ENCODE peak calls at places on chromosome 9, in nine cellular contexts. L is body of pancreas; P is stimulated activated CD4-positive, alpha-beta T cell treated with anti-CD3 and anti-CD28 coated beads, Interleukin-12 subunit alpha, Interleukin-12 subunit beta, amount 100 ng/mL, for 24 hours; T is EL; J is adrenal gland; E is NCI-H1092; O is fibroblast of mammary gland; Z is H54; R is mucosa of descending colon. X is an unnamed sample.

GRCh38 chr9:3434594-3434993 is 91.2 kb downstream of the RFX3 start:
- DNase-seq in E (no peak), Z (no peak), J (no peak), L (no peak), T (peak; percentile 16), R (no peak), O (peak; percentile 88), P (no peak), X (no peak)

GRCh38 chr9:108708448-108708847 is 147.3 kb downstream of the ACTL7B start:
- DNase-seq in P (no peak), R (no peak), E (no peak), Z (no peak), O (no peak), J (no peak), L (no peak), T (no peak), X (no peak)

GRCh38 chr9:4640027-4640426 is 22.1 kb upstream of the PLPP6 start:
- DNase-seq in Z (no peak), O (peak; percentile 35), L (no peak), R (no peak), J (peak; percentile 33), E (peak; percentile 35), P (no peak), T (peak; percentile 21), X (no peak)

GRCh38 chr9:20898885-20899554 is 132.4 kb downstream of the HACD4 start:
- DNase-seq in J (peak; percentile 5), R (no peak), O (peak; percentile 6), P (no peak), L (no peak), Z (no peak), T (peak; percentile 1), E (no peak), X (no peak)

GRCh38 chr9:85647571-85647970 is 94.2 kb downstream of the AGTPBP1 start:
- DNase-seq in P (no peak), Z (no peak), E (no peak), O (no peak), J (no peak), L (no peak), T (no peak), R (no peak), X (no peak)

GRCh38 chr9:129630967-129631672 is 5.2 kb downstream of the NTMT1 start:
- DNase-seq in E (no peak), L (no peak), Z (no peak), P (no peak), T (peak; percentile 84), J (peak; percentile 76), O (peak; percentile 65), R (no peak), X (no peak)

GRCh38 chr9:94874316-94874715 is 147.8 kb downstream of the AOPEP start:
- DNase-seq in J (no peak), O (peak; percentile 87), R (no peak), Z (no peak), P (no peak), T (peak; percentile 78), E (no peak), L (no peak), X (no peak)

GRCh38 chr9:2502760-2503159 is 118.8 kb upstream of the VLDLR start:
- DNase-seq in T (peak; percentile 79), J (no peak), O (peak; percentile 28), R (no peak), E (no peak), P (no peak), Z (no peak), L (no peak), X (no peak)

GRCh38 chr9:118366228-118366627 is 662.0 kb downstream of the TLR4 start:
- DNase-seq in T (no peak), J (no peak), Z (no peak), P (no peak), E (no peak), L (no peak), R (no peak), O (no peak), X (no peak)

GRCh38 chr9:4762889-4763521 is 22.0 kb upstream of the AK3 start:
- DNase-seq in T (no peak), Z (no peak), J (peak; percentile 40), L (no peak), E (no peak), R (peak; percentile 63), P (no peak), O (peak; percentile 64), X (peak; percentile 30)

GRCh38 chr9:95085036-95085770 is 232.3 kb downstream of the FANCC start:
- DNase-seq in R (no peak), Z (no peak), E (no peak), L (peak; percentile 31), P (no peak), O (no peak), T (no peak), J (no peak), X (no peak)

GRCh38 chr9:115164511-115164974 is 46.6 kb upstream of the TNC start:
- DNase-seq in T (peak; percentile 68), J (no peak), O (peak; percentile 19), L (peak; percentile 13), P (no peak), R (no peak), Z (peak; percentile 63), E (no peak), X (no peak)

GRCh38 chr9:131678499-131679111 is 61.3 kb downstream of the RAPGEF1 start:
- DNase-seq in P (peak; percentile 54), J (peak; percentile 78), R (peak; percentile 62), Z (peak; percentile 44), L (peak; percentile 36), T (peak; percentile 95), O (peak; percentile 99), E (no peak), X (peak; percentile 69)

GRCh38 chr9:109716631-109717030 is 63.4 kb upstream of the PALM2AKAP2 start:
- DNase-seq in P (no peak), J (no peak), O (no peak), E (no peak), Z (no peak), T (no peak), L (no peak), R (no peak), X (no peak)

GRCh38 chr9:70080481-70081119 is 37.0 kb downstream of the MAMDC2 start:
- DNase-seq in T (peak; percentile 13), R (no peak), E (peak; percentile 72), P (no peak), J (no peak), Z (peak; percentile 32), O (peak; percentile 95), L (peak; percentile 49), X (peak; percentile 80)

GRCh38 chr9:83023151-83023550 is 39.8 kb downstream of the RASEF start:
- DNase-seq in P (no peak), E (no peak), L (no peak), T (no peak), J (no peak), O (no peak), Z (no peak), R (no peak), X (no peak)

GRCh38 chr9:104740596-104740995 is 6.9 kb upstream of the NIPSNAP3A start:
- DNase-seq in E (no peak), R (no peak), T (peak; percentile 79), Z (peak; percentile 16), J (no peak), O (peak; percentile 43), P (no peak), L (no peak), X (no peak)

GRCh38 chr9:76729116-76729515 is 35.1 kb upstream of the PCA3 start:
- DNase-seq in E (no peak), L (no peak), Z (no peak), J (no peak), R (no peak), T (no peak), O (no peak), P (no peak), X (no peak)

GRCh38 chr9:136086951-136087740 is 7.9 kb downstream of the NACC2 start:
- DNase-seq in J (no peak), O (no peak), R (no peak), P (no peak), L (no peak), E (no peak), T (no peak), Z (no peak), X (no peak)

GRCh38 chr9:81361311-81361710 is 328.0 kb downstream of the TLE1 start:
- DNase-seq in E (no peak), R (no peak), J (no peak), L (no peak), T (no peak), P (no peak), O (no peak), Z (no peak), X (no peak)

GRCh38 chr9:133120343-133121199 is 469 bp downstream of the RALGDS start:
- DNase-seq in T (no peak), E (no peak), P (no peak), J (no peak), L (peak; percentile 47), O (no peak), Z (no peak), R (no peak), X (no peak)

GRCh38 chr9:135608999-135609317 is 30.4 kb downstream of the GLT6D1 start:
- DNase-seq in Z (no peak), O (no peak), E (no peak), J (no peak), T (no peak), L (no peak), P (no peak), R (no peak), X (no peak)

GRCh38 chr9:116506685-116507084 is 180.4 kb upstream of the TRIM32 start:
- DNase-seq in L (no peak), O (peak; percentile 76), Z (no peak), T (peak; percentile 12), P (no peak), R (no peak), E (no peak), J (no peak), X (no peak)

GRCh38 chr9:36820392-36820861 is 213.6 kb downstream of the PAX5 start:
- DNase-seq in T (no peak), O (peak; percentile 24), L (no peak), Z (no peak), R (no peak), J (no peak), E (no peak), P (no peak), X (no peak)

GRCh38 chr9:127776195-127776918 is 2.1 kb downstream of the SH2D3C start:
- DNase-seq in P (no peak), L (no peak), J (peak; percentile 33), E (no peak), Z (no peak), O (no peak), T (no peak), R (peak; percentile 64), X (no peak)

GRCh38 chr9:129111762-129112151 is 542 bp downstream of the PTPA start:
- DNase-seq in P (peak; percentile 5), J (peak; percentile 59), L (no peak), R (no peak), O (peak; percentile 51), E (peak; percentile 17), T (peak; percentile 56), Z (peak; percentile 69), X (peak; percentile 8)

GRCh38 chr9:132605387-132605786 is 23.0 kb downstream of the BARHL1 start:
- DNase-seq in P (no peak), O (no peak), L (no peak), E (no peak), T (no peak), Z (no peak), J (no peak), R (no peak), X (no peak)

GRCh38 chr9:106945727-106946690 is 83.0 kb downstream of the ZNF462 start:
- DNase-seq in E (no peak), T (peak; percentile 76), L (no peak), P (no peak), J (no peak), Z (peak; percentile 47), O (peak; percentile 94), R (no peak), X (no peak)

GRCh38 chr9:110526426-110526825 is 53.1 kb downstream of the SVEP1 start:
- DNase-seq in L (no peak), P (no peak), Z (no peak), T (peak; percentile 67), E (no peak), J (no peak), R (no peak), O (peak; percentile 93), X (no peak)

GRCh38 chr9:107810493-107810931 is 320.9 kb upstream of the KLF4 start:
- DNase-seq in T (peak; percentile 16), E (no peak), R (no peak), O (peak; percentile 89), Z (no peak), P (no peak), J (no peak), L (no peak), X (no peak)

GRCh38 chr9:125829743-125830142 is 82.6 kb downstream of the PBX3 start:
- DNase-seq in E (no peak), P (no peak), R (no peak), O (peak; percentile 25), J (peak; percentile 57), Z (no peak), L (no peak), T (no peak), X (no peak)

X was measured in NCI-H774.